ENCODE peak calls at places on chromosomes 11 and 22, in four cellular contexts. E is progenitor cell of endocrine pancreas, V is substantia nigra, D is colonic mucosa. T is an unnamed sample.

GRCh38 chr11:12143461-12144258 is 33.3 kb downstream of the MICAL2 start:
- DNase-seq in D (peak), V (no peak), E (no peak), T (no peak)

GRCh38 chr11:57434640-57435546 is 8.0 kb upstream of the SLC43A3 start:
- DNase-seq in V (no peak), D (no peak), E (no peak), T (no peak)

GRCh38 chr11:100994966-100995365 is 134.6 kb downstream of the PGR start:
- DNase-seq in E (no peak), D (no peak), V (no peak), T (no peak)

GRCh38 chr11:2790581-2790925 is 90.8 kb upstream of the KCNQ1OT1 start:
- DNase-seq in V (no peak), D (no peak), E (peak), T (peak)

GRCh38 chr11:69729252-69729651 is 25.4 kb upstream of the FGF19 start:
- DNase-seq in E (no peak), V (no peak), D (no peak), T (no peak)

GRCh38 chr11:1011320-1011698 is 25.2 kb downstream of the MUC6 start:
- DNase-seq in E (no peak), V (no peak), D (no peak), T (no peak)

GRCh38 chr22:32995335-32995734 is 62.8 kb downstream of the SYN3 start:
- DNase-seq in E (no peak), V (no peak), D (no peak), T (no peak)

GRCh38 chr11:30853470-30853869 is 267.3 kb upstream of the MPPED2 start:
- DNase-seq in D (no peak), V (no peak), E (no peak), T (no peak)

GRCh38 chr11:27291302-27291889 is 71.6 kb downstream of the CCDC34 start:
- DNase-seq in V (no peak), D (peak), E (no peak), T (no peak)

GRCh38 chr11:73350908-73351636 is 25.1 kb upstream of the RELT start:
- DNase-seq in D (peak), V (no peak), E (no peak), T (no peak)

GRCh38 chr11:44563716-44564115 is 1.7 kb upstream of the CD82 start:
- DNase-seq in D (no peak), V (no peak), E (no peak), T (no peak)

GRCh38 chr11:64321533-64321932 is 3.6 kb downstream of the PRDX5 start:
- DNase-seq in E (no peak), D (peak), V (no peak), T (no peak)

GRCh38 chr11:102476812-102477211 is 24.2 kb upstream of the TMEM123 start:
- DNase-seq in D (peak), E (no peak), V (no peak), T (no peak)

GRCh38 chr11:119473901-119474681 is 51.1 kb upstream of the THY1 start:
- DNase-seq in V (no peak), E (no peak), D (no peak), T (peak)

GRCh38 chr11:126307706-126308105 is 3.8 kb downstream of the DCPS start:
- DNase-seq in D (no peak), E (no peak), V (no peak), T (no peak)

GRCh38 chr11:112157274-112157766 is 6.6 kb downstream of the IL18 start:
- DNase-seq in E (no peak), D (no peak), V (no peak), T (no peak)

GRCh38 chr11:96763244-96763643 is 373.4 kb downstream of the JRKL start:
- DNase-seq in E (no peak), V (no peak), D (no peak), T (no peak)

GRCh38 chr11:44777537-44778199 is 50.9 kb downstream of the TSPAN18 start:
- DNase-seq in D (no peak), E (no peak), V (no peak), T (peak)

GRCh38 chr11:65558002-65558784 is at the start of gene LTBP3:
- DNase-seq in V (peak), E (peak), D (peak), T (peak)

GRCh38 chr11:1827095-1827797 is 7.5 kb upstream of the SYT8 start:
- DNase-seq in V (no peak), E (no peak), D (peak), T (no peak)

GRCh38 chr11:130780437-130780836 is 135.8 kb downstream of the SNX19 start:
- DNase-seq in V (no peak), E (no peak), D (no peak), T (no peak)

GRCh38 chr22:49021097-49021925 is 806.4 kb downstream of the BRD1 start:
- DNase-seq in V (no peak), E (no peak), D (no peak), T (peak)

GRCh38 chr11:126871792-126872191 is 128.8 kb downstream of the KIRREL3 start:
- DNase-seq in V (no peak), E (no peak), D (no peak), T (no peak)

GRCh38 chr22:37267128-37267587 is 15.2 kb upstream of the CYTH4 start:
- DNase-seq in E (peak), D (peak), V (no peak), T (peak)

GRCh38 chr11:27061078-27061477 is 20.5 kb downstream of the BBOX1 start:
- DNase-seq in V (no peak), E (no peak), D (no peak), T (no peak)

GRCh38 chr22:20567371-20567847 is 60.0 kb downstream of the MED15 start:
- DNase-seq in V (no peak), E (no peak), D (no peak), T (no peak)

GRCh38 chr11:125141686-125142535 is 22.6 kb upstream of the PKNOX2 start:
- DNase-seq in V (no peak), D (no peak), E (peak), T (peak)

GRCh38 chr11:117356126-117356761 is 28.6 kb downstream of the CEP164 start:
- DNase-seq in V (no peak), E (no peak), D (no peak), T (no peak)

GRCh38 chr11:296206-296975 is 2.9 kb downstream of the IFITM5 start:
- DNase-seq in E (no peak), D (no peak), V (no peak), T (no peak)

GRCh38 chr11:71154406-71154805 is 98.0 kb downstream of the SHANK2 start:
- DNase-seq in D (no peak), V (no peak), E (no peak), T (no peak)

GRCh38 chr11:16986434-16987204 is 27.6 kb downstream of the PLEKHA7 start:
- DNase-seq in D (peak), E (no peak), V (no peak), T (no peak)

GRCh38 chr22:45980776-45981175 is 3.8 kb upstream of the WNT7B start:
- DNase-seq in V (no peak), D (no peak), E (no peak), T (no peak)